ENCODE peak calls at places on chromosomes 4 and X, in seven cellular contexts. M is aorta, F is mucosa of descending colon, Y is A549, I is Caco-2, T is testis, K is right lobe of liver. U is an unnamed sample. For H3K4me1, the result is how much of the 10 kb centered on the place peaks cover.

GRCh38 chr4:124167602-124168001 is 544.9 kb downstream of the ANKRD50 start:
- DNase-seq in M (peak), K (no peak), I (no peak), F (no peak), Y (no peak), T (no peak), U (no peak)

GRCh38 chr4:7364979-7365378 is 69.8 kb downstream of the PSAPL1 start:
- DNase-seq in K (no peak), F (no peak), M (peak), Y (no peak), I (no peak), T (no peak), U (no peak)

GRCh38 chr4:73978886-73979285 is 2.9 kb downstream of the PF4 start:
- DNase-seq in Y (peak), T (no peak), I (no peak), K (no peak), M (no peak), F (no peak), U (no peak)

GRCh38 chr4:96509039-96509741 is 669.3 kb downstream of the PDHA2 start:
- DNase-seq in M (no peak), I (no peak), F (no peak), T (no peak), Y (no peak), K (no peak), U (no peak)

GRCh38 chrX:138866643-138867042 is 155.1 kb upstream of the FGF13 start:
- DNase-seq in M (no peak), K (no peak), F (no peak), I (no peak), T (no peak), Y (no peak), U (no peak)

GRCh38 chr4:15755781-15756180 is 22.3 kb upstream of the CD38 start:
- DNase-seq in K (no peak), Y (no peak), M (no peak), T (no peak), I (no peak), F (no peak), U (no peak)

GRCh38 chrX:150693782-150694574 is 782 bp downstream of the MTMR1 start:
- DNase-seq in M (peak), I (peak), T (peak), K (peak), F (peak), Y (peak), U (no peak)

GRCh38 chrX:2446815-2447214 is 54.0 kb downstream of the DHRSX start:
- DNase-seq in K (no peak), T (peak), Y (no peak), M (no peak), F (no peak), I (no peak), U (no peak)

GRCh38 chr4:8242782-8243556 is 26.6 kb upstream of the HTRA3 start:
- DNase-seq in Y (no peak), T (no peak), K (peak), I (no peak), F (no peak), M (no peak), U (no peak)

GRCh38 chr4:82423245-82424054 is 6.8 kb downstream of the HNRNPDL start:
- DNase-seq in Y (peak), I (no peak), F (no peak), K (no peak), T (no peak), M (no peak), U (no peak)

GRCh38 chrX:109399831-109400230 is 82.1 kb downstream of the GUCY2F start:
- DNase-seq in K (no peak), I (no peak), Y (no peak), T (no peak), F (no peak), M (no peak), U (no peak)

GRCh38 chr4:83115000-83115399 is 471 bp upstream of the PLAC8 start:
- DNase-seq in Y (no peak), M (no peak), T (no peak), I (no peak), F (no peak), K (no peak), U (no peak)

GRCh38 chr4:2269206-2269531 is 7.3 kb upstream of the MXD4 start:
- DNase-seq in F (peak), I (no peak), K (peak), Y (no peak), T (no peak), M (no peak), U (no peak)

GRCh38 chrX:145002776-145003175 is 244.5 kb upstream of the SPANXN1 start:
- DNase-seq in Y (no peak), F (no peak), T (no peak), I (no peak), K (no peak), M (no peak), U (no peak)

GRCh38 chrX:44954562-44954961 is 81.6 kb downstream of the KDM6A start:
- DNase-seq in T (no peak), K (no peak), M (no peak), F (no peak), I (no peak), Y (no peak), U (no peak)

GRCh38 chrX:155768036-155768769 is 112.9 kb upstream of the VAMP7 start:
- DNase-seq in F (no peak), Y (peak), K (no peak), T (no peak), I (no peak), M (peak), U (no peak)

GRCh38 chr4:651884-652642 is 22.0 kb downstream of the ATP5ME start:
- DNase-seq in K (peak), Y (no peak), F (peak), M (no peak), I (no peak), T (no peak), U (no peak)

GRCh38 chr4:152045781-152046571 is 285.2 kb upstream of the GATB start:
- DNase-seq in Y (peak), F (peak), K (no peak), M (no peak), I (peak), T (peak), U (no peak)

GRCh38 chr4:86054676-86055075 is 305.2 kb downstream of the MAPK10 start:
- DNase-seq in T (no peak), K (no peak), F (no peak), Y (no peak), M (no peak), I (no peak), U (no peak)

GRCh38 chr4:87555751-87556619 is 26.8 kb upstream of the SPARCL1 start:
- DNase-seq in I (no peak), T (no peak), F (no peak), Y (peak), M (no peak), K (no peak), U (no peak)

GRCh38 chr4:152950402-152951274 is 14.5 kb downstream of the FHDC1 start:
- DNase-seq in F (no peak), T (no peak), M (no peak), K (no peak), I (no peak), Y (no peak), U (no peak)

GRCh38 chrX:134898450-134898849 is 92.3 kb upstream of the SMIM10 start:
- DNase-seq in T (no peak), M (no peak), I (no peak), Y (no peak), K (no peak), F (no peak), U (no peak)

GRCh38 chrX:31580227-31580626 is 508.4 kb upstream of the FTHL17 start:
- DNase-seq in K (no peak), T (no peak), Y (no peak), M (no peak), F (no peak), I (no peak), U (no peak)

GRCh38 chr4:187632260-187633010 is 363.1 kb upstream of the ZFP42 start:
- DNase-seq in F (no peak), K (no peak), Y (no peak), T (no peak), M (no peak), I (no peak), U (no peak)

GRCh38 chr4:5423670-5424069 is 284.7 kb downstream of the EVC2 start:
- DNase-seq in Y (no peak), T (no peak), K (no peak), I (no peak), M (no peak), F (no peak), U (no peak)

GRCh38 chr4:14196141-14196540 is 568.6 kb upstream of the BOD1L1 start:
- DNase-seq in M (peak), K (peak), Y (peak), T (peak), I (peak), F (peak), U (no peak)

GRCh38 chrX:44742480-44743155 is 101.2 kb upstream of the DUSP21 start:
- DNase-seq in T (no peak), F (no peak), K (no peak), Y (no peak), I (peak), M (no peak), U (no peak)

GRCh38 chrX:20372533-20372932 is 105.8 kb upstream of the RPS6KA3 start:
- DNase-seq in M (no peak), I (no peak), K (no peak), T (no peak), F (no peak), Y (peak), U (no peak)

GRCh38 chr4:33386761-33387160 is 2666.6 kb downstream of the PCDH7 start:
- DNase-seq in Y (peak), I (no peak), K (no peak), F (no peak), T (no peak), M (no peak), U (no peak)

GRCh38 chrX:21374994-21375794 is 976 bp downstream of the CNKSR2 start:
- DNase-seq in Y (no peak), F (peak), K (no peak), M (peak), I (no peak), T (peak), U (no peak)

GRCh38 chr4:24840362-24840761 is 45.0 kb downstream of the SOD3 start:
- DNase-seq in K (no peak), I (no peak), Y (no peak), M (no peak), F (no peak), T (peak), U (no peak)

GRCh38 chr4:99722006-99722405 is 64.4 kb upstream of the C4orf54 start:
- DNase-seq in I (no peak), M (no peak), K (no peak), Y (no peak), F (no peak), T (no peak), U (no peak)

GRCh38 chrX:130246084-130246483 is 22.6 kb downstream of the ZNF280C start:
- DNase-seq in I (no peak), K (no peak), M (no peak), Y (no peak), F (no peak), T (no peak), U (no peak)

GRCh38 chr4:168264903-168265302 is 53.6 kb downstream of the DDX60 start:
- DNase-seq in I (no peak), K (no peak), M (no peak), Y (no peak), T (peak), F (no peak), U (no peak)

GRCh38 chr4:140266958-140267568 is 106.4 kb upstream of the SCOC start:
- DNase-seq in M (no peak), T (no peak), I (no peak), Y (no peak), K (no peak), F (no peak), U (no peak)

GRCh38 chr4:147707892-147708672 is 23.8 kb upstream of the ARHGAP10 start:
- DNase-seq in Y (peak), I (peak), T (peak), K (no peak), M (no peak), F (no peak), U (peak)

GRCh38 chr4:102036619-102037376 is 246.3 kb downstream of the BANK1 start:
- DNase-seq in T (no peak), K (no peak), M (no peak), F (no peak), Y (no peak), I (no peak), U (no peak)

GRCh38 chr4:1300466-1301455 is 11.1 kb downstream of the MAEA start:
- DNase-seq in I (no peak), Y (no peak), M (peak), F (peak), K (peak), T (peak), U (no peak)

DNA sequence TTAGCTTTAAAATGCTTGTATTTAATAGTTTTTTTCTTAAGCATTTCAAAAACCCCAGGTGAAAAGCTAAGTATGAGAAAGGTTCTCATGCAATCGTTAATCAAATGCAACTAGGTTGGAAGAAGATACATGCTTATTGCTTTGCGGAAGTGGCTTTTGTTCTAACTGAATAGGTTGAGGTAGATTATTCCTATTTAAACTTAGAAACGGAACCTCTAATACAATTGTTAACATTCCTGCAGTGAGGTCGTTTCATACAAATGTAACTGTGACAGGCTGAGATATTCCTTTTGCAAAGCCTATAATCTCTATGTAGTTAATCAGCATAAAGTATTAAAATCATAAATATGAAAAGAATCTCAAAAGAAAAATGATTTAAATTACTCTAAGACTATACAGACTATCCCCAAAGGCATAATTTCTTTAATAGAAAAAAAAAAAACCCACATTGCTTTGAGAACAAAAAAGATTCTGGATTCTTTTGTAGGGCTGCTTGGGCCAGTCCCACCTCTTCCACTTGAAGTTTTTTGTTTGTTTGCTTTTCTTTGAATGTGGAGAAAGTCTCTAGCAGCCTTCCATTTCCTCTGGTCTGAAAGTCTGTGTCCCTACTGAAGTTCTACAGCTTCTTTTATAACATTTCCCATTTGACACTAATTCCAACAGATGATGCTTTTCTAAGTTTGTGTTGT is 25.6 kb upstream of the SORBS2 start:
- DNase-seq in I (no peak), F (no peak), M (no peak), K (no peak), T (no peak), Y (no peak), U (no peak)
- H3K4me1 ChIP-seq in I (half or more), F (under half), M (under half), K (under half), T (under half), Y (under half), U (under half)

GRCh38 chr4:143337600-143338287 is 1.1 kb downstream of the GAB1 start:
- DNase-seq in I (peak), K (peak), Y (peak), T (peak), F (peak), M (peak), U (no peak)

GRCh38 chr4:143335979-143336827 is 473 bp upstream of the GAB1 start:
- DNase-seq in M (peak), T (peak), Y (peak), I (peak), F (peak), K (peak), U (no peak)

GRCh38 chr4:143339497-143339896 is 2.8 kb downstream of the GAB1 start:
- DNase-seq in T (no peak), K (no peak), Y (no peak), M (no peak), I (no peak), F (no peak), U (no peak)

GRCh38 chr4:143336828-143337599 is at the start of gene GAB1:
- DNase-seq in I (peak), M (peak), F (peak), T (peak), Y (peak), K (peak), U (no peak)

DNA sequence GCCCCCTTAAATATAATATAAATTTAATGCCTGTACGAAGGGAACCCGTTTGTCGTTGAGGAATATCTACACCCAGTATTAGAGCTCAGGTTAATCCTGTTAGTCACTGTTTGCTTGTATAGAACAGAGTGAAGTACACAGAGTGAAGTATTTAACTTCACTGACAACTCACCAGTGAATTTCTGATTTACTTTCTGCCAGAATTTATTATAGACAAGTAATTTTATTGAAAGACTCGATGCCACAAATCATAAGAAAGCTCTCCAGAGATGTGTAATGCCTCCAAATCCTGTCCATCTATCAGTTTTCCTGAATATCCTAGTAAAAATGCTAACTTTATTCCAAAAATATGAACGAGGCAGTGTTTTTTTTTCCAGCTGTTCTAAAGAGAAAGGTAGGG is 1.6 kb downstream of the GAB1 start:
- DNase-seq in M (no peak), Y (no peak), K (no peak), T (no peak), I (no peak), F (no peak), U (no peak)
- H3K4me3 ChIP-seq in M (peak), Y (no peak), K (peak), T (peak), I (peak), F (no peak), U (no peak)

DNA sequence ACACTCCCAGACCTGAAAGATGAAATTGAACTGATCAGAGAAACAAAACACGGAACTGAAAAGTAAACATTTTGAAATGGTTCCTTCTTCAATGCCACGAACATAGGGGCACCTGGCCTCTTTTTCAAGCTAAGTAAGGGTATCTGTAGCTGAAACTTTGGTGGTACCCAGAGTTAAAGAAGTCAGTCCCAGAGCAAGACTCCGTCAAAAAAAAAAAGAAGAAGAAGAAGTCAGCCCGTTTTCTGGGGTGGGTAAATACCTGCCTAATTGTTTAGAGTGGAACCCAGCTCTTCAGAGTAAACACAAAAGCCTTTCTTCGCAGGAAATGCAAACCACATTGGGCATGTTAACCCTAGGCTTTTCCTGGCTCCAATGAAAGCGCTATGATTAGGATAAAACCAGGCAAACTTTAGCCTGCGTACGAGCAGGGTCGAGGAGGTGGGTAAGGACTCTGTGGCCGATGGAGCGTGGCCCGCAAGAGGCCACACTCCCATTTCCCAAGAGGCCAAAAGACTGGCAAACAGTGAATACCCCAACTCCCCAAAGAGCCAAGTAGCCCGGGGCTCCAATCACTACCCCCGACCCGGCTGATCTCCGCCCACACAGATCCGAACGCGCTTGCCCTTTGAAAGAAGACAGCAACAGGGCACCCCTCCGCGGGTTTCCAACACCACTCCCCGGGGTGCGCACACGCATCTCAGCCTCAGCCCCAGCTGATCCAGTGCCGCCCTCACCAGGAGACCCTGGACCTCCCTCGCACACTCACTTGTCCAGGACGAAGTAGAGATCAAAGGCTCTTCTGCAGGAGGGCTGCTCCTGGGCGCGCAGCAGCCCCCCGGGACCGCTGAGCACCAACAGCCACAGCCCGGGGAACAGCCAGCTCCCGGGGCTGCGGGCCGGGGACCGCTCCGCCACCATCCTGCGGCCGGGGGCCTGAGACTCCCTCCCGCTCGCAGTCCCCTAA is 1.1 kb downstream of the ANTXR2 start:
- DNase-seq in T (peak), I (peak), F (peak), M (peak), Y (peak), K (peak), U (no peak)
- H3K4me1 ChIP-seq in T (under half), I (under half), F (under half), M (under half), Y (under half), K (under half), U (under half)

GRCh38 chrX:105477351-105477750 is 256.9 kb upstream of the TEX13A start:
- DNase-seq in Y (no peak), K (no peak), F (no peak), T (no peak), M (no peak), I (no peak), U (no peak)

GRCh38 chrX:105475801-105476200 is 255.3 kb upstream of the TEX13A start:
- DNase-seq in F (no peak), T (no peak), Y (no peak), I (no peak), K (no peak), M (no peak), U (no peak)

GRCh38 chrX:105483011-105483410 is 262.5 kb upstream of the TEX13A start:
- DNase-seq in T (no peak), K (no peak), I (no peak), Y (no peak), F (no peak), M (no peak), U (no peak)

DNA sequence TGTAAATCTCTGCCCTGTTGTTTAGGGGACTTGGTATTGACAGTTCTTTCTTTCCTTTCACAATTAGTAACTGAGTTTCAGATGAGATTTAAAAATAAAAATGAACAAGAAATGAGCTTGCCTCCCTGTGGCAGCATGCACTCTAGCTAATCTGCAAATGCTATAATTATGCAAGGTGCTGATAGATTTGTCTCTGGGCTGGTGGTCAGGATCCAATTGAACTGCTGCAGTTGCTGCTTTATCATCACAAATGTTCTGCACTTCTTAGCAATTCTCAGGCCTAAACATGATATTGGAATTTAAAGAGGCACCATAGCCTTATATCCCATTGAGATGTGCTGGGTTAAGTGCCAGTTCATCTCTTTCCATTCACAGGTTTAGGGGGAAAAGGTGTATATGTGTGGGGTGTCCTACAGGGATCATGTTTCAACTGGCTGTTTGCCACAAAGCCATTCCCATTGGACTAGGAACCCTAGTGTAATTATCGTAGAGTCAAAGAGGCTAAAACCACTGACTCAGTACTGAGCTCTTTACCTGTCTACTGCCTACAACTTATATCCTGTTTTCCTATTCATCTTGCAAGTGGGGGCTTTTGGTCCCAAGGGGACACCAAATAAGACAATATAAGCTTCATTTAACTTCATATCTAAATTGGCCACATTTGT is 260.3 kb upstream of the TEX13A start:
- DNase-seq in T (no peak), Y (no peak), M (no peak), F (no peak), I (no peak), K (no peak), U (no peak)
- H3K4me3 ChIP-seq in T (no peak), Y (no peak), M (no peak), F (no peak), I (no peak), K (no peak), U (no peak)

GRCh38 chr4:69600013-69600412 is 39.4 kb downstream of the UGT2A2 start:
- DNase-seq in I (no peak), T (no peak), K (no peak), Y (no peak), F (no peak), M (no peak), U (no peak)
- H3K4me1 ChIP-seq in I (under half), T (under half), K (under half), Y (under half), F (under half), M (under half), U (under half)